ENCODE peak calls at places on chromosomes 16 and 17, in five cellular contexts. R is adrenal gland, L is spleen, C is ovary, J is neural progenitor cell. Y is an unnamed sample.
A peak's percentile ranks its signal among the peaks of the same experiment; 100 is the strongest.

GRCh38 chr16:80027007-80027965 is 426.7 kb upstream of the MAF start:
- DNase-seq in C (peak; percentile 36), L (peak; percentile 80), J (no peak), R (peak; percentile 86), Y (peak; percentile 75)

GRCh38 chr17:7513850-7514419 is 29.8 kb downstream of the POLR2A start:
- DNase-seq in C (no peak), L (no peak), J (no peak), R (no peak), Y (no peak)

GRCh38 chr16:85399583-85400284 is 213.4 kb upstream of the GSE1 start:
- DNase-seq in R (peak; percentile 5), C (peak; percentile 24), J (no peak), L (peak; percentile 65), Y (no peak)

GRCh38 chr17:68418876-68419275 is 38.4 kb downstream of the WIPI1 start:
- DNase-seq in R (no peak), C (no peak), J (no peak), L (no peak), Y (no peak)

GRCh38 chr16:4935231-4935855 is 1.6 kb downstream of the PPL start:
- DNase-seq in L (no peak), R (peak; percentile 89), J (no peak), C (peak; percentile 80), Y (peak; percentile 94)

GRCh38 chr17:60079401-60079861 is 710 bp upstream of the HEATR6 start:
- DNase-seq in J (no peak), R (no peak), C (no peak), L (no peak), Y (no peak)

GRCh38 chr16:57489229-57489628 is 2.9 kb upstream of the DOK4 start:
- DNase-seq in C (no peak), R (no peak), L (peak; percentile 17), J (no peak), Y (no peak)

GRCh38 chr16:2953706-2954105 is 10.4 kb upstream of the KREMEN2 start:
- DNase-seq in C (no peak), R (no peak), L (peak; percentile 51), J (no peak), Y (no peak)

GRCh38 chr17:40846515-40847155 is 20.4 kb downstream of the KRT12 start:
- DNase-seq in J (no peak), L (no peak), C (no peak), R (no peak), Y (no peak)

GRCh38 chr17:7747586-7747985 is 30.0 kb downstream of the DNAH2 start:
- DNase-seq in R (no peak), L (no peak), J (no peak), C (no peak), Y (no peak)

GRCh38 chr16:85902366-85903155 is 3.6 kb downstream of the IRF8 start:
- DNase-seq in C (no peak), L (peak; percentile 89), R (no peak), J (peak; percentile 75), Y (no peak)

GRCh38 chr16:85369741-85370528 is 243.2 kb upstream of the GSE1 start:
- DNase-seq in L (no peak), C (no peak), R (peak; percentile 72), J (peak; percentile 67), Y (no peak)

GRCh38 chr16:89118361-89119061 is 24.9 kb downstream of the ACSF3 start:
- DNase-seq in C (peak; percentile 89), L (peak; percentile 73), R (peak; percentile 86), J (no peak), Y (no peak)

GRCh38 chr17:63249256-63250006 is 196.7 kb downstream of the CYB561 start:
- DNase-seq in C (no peak), L (no peak), J (no peak), R (no peak), Y (no peak)

GRCh38 chr16:30837904-30838303 is 50.9 kb upstream of the ZNF629 start:
- DNase-seq in R (no peak), C (no peak), J (no peak), L (no peak), Y (no peak)

GRCh38 chr17:37305406-37305905 is 70.3 kb upstream of the C17orf78 start:
- DNase-seq in R (no peak), J (no peak), C (no peak), L (no peak), Y (no peak)

GRCh38 chr17:65677932-65678331 is 116.5 kb upstream of the AXIN2 start:
- DNase-seq in L (no peak), J (no peak), C (no peak), R (no peak), Y (no peak)

GRCh38 chr16:50403491-50403890 is 34.7 kb upstream of the BRD7 start:
- DNase-seq in C (no peak), R (no peak), J (no peak), L (no peak), Y (no peak)

GRCh38 chr17:67027031-67027628 is 17.2 kb upstream of the CACNG1 start:
- DNase-seq in C (no peak), L (no peak), R (peak; percentile 51), J (no peak), Y (no peak)

GRCh38 chr17:81832608-81833159 is 407 bp downstream of the MCRIP1 start:
- DNase-seq in R (peak; percentile 41), J (no peak), L (peak; percentile 91), C (peak; percentile 61), Y (peak; percentile 81)

GRCh38 chr16:73095885-73096341 is 48.0 kb upstream of the ZFHX3 start:
- DNase-seq in R (peak; percentile 22), L (no peak), J (no peak), C (no peak), Y (no peak)

GRCh38 chr16:1413684-1414531 is 596 bp downstream of the UNKL start:
- DNase-seq in C (peak; percentile 77), L (peak; percentile 94), J (peak; percentile 80), R (peak; percentile 51), Y (no peak)

GRCh38 chr16:35523991-35524390 is 2064.6 kb downstream of the TP53TG3F start:
- DNase-seq in J (no peak), R (no peak), C (no peak), L (no peak), Y (no peak)

GRCh38 chr17:78903101-78903779 is at the start of gene CEP295NL:
- DNase-seq in R (peak; percentile 80), C (no peak), J (peak; percentile 90), L (no peak), Y (no peak)

GRCh38 chr16:62190426-62190825 is 154.2 kb upstream of the CDH8 start:
- DNase-seq in R (no peak), C (no peak), L (no peak), J (peak; percentile 81), Y (no peak)

GRCh38 chr17:62625870-62626200 is 1.6 kb upstream of the MRC2 start:
- DNase-seq in J (peak; percentile 73), L (no peak), C (no peak), R (no peak), Y (no peak)

GRCh38 chr17:74862108-74862901 is 2.6 kb upstream of the GRIN2C start:
- DNase-seq in L (peak; percentile 89), C (peak; percentile 78), R (peak; percentile 77), J (peak; percentile 93), Y (no peak)

GRCh38 chr17:29178750-29179231 is 1.4 kb downstream of the MYO18A start:
- DNase-seq in R (no peak), J (no peak), L (no peak), C (no peak), Y (no peak)
- H3K4me3 ChIP-seq in R (no peak overlapping the region), J (peak overlapping the region; percentile 67), L (no peak overlapping the region), C (no peak overlapping the region), Y (peak overlapping the region; percentile 79)

GRCh38 chr16:78704421-78704820 is 605.0 kb downstream of the WWOX start:
- DNase-seq in J (no peak), C (no peak), R (no peak), L (no peak), Y (no peak)

GRCh38 chr16:78706637-78707036 is 607.2 kb downstream of the WWOX start:
- DNase-seq in L (no peak), C (peak; percentile 59), R (peak; percentile 80), J (no peak), Y (no peak)

GRCh38 chr16:78709137-78709871 is 609.9 kb downstream of the WWOX start:
- DNase-seq in L (no peak), C (no peak), J (peak; percentile 95), R (no peak), Y (no peak)

GRCh38 chr16:78703951-78704350 is 604.5 kb downstream of the WWOX start:
- DNase-seq in C (no peak), L (no peak), R (no peak), J (no peak), Y (no peak)

GRCh38 chr16:78705694-78706093 is 606.2 kb downstream of the WWOX start:
- DNase-seq in L (no peak), J (peak; percentile 51), C (no peak), R (no peak), Y (no peak)
- TF ChIP-seq CTCF in L (peak; percentile 60), J (peak; percentile 79), C (no peak), R (no peak), Y (no peak)

DNA sequence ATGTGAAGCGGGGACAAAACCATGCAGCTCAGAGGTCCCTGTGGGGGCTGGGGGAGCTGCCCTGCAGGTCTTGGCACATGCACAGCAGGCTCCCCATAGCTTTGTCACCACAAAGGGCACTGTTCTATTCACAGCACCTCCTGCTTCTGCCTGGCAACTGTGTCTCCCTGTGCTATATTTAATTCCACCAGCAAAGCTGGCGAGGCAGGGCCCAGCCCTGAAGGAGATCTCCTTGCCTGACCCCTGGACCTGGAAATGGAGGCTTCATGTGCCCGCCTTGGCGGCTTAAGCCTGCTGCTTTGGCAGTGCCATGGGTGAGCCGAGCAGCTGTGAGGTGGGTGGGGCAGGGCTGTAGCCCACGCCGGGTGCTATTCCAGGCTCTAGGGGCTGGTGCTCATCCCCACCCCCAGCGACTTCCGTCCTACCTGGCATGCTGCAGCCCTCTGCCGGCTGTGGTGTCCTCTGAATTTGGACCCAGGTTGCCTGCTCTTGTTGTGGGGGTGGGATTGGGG is 6.8 kb downstream of the LDHD start:
- DNase-seq in J (no peak), C (peak; percentile 59), L (peak; percentile 79), R (peak; percentile 53), Y (no peak)
- H3K27ac ChIP-seq in J (no peak overlapping the region), C (peak overlapping the region; percentile 73), L (peak overlapping the region; percentile 60), R (peak overlapping the region; percentile 85), Y (peak overlapping the region; percentile 64)

GRCh38 chr17:43126911-43127290 is 1.7 kb upstream of the BRCA1 start:
- DNase-seq in J (no peak), R (no peak), L (peak; percentile 77), C (no peak), Y (no peak)

GRCh38 chr17:43129671-43130010 is 4.5 kb upstream of the BRCA1 start:
- DNase-seq in C (no peak), L (no peak), R (no peak), J (no peak), Y (no peak)

GRCh38 chr17:43125967-43126910 is 1.1 kb upstream of the BRCA1 start:
- DNase-seq in J (peak; percentile 18), L (peak; percentile 80), R (no peak), C (peak; percentile 47), Y (no peak)

DNA sequence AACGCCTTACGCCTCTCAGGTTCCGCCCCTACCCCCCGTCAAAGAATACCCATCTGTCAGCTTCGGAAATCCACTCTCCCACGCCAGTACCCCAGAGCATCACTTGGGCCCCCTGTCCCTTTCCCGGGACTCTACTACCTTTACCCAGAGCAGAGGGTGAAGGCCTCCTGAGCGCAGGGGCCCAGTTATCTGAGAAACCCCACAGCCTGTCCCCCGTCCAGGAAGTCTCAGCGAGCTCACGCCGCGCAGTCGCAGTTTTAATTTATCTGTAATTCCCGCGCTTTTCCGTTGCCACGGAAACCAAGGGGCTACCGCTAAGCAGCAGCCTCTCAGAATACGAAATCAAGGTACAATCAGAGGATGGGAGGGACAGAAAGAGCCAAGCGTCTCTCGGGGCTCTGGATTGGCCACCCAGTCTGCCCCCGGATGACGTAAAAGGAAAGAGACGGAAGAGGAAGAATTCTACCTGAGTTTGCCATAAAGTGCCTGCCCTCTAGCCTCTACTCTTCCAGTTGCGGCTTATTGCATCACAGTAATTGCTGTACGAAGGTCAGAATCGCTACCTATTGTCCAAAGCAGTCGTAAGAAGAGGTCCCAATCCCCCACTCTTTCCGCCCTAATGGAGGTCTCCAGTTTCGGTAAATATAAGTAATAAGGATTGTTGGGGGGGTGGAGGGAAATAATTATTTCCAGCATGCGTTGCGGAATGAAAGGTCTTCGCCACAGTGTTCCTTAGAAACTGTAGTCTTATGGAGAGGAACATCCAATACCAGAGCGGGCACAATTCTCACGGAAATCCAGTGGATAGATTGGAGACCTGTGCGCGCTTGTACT is at the start of gene BRCA1:
- DNase-seq in R (peak; percentile 95), J (peak; percentile 99), C (peak; percentile 93), L (peak; percentile 96), Y (peak; percentile 95)
- H3K4me3 ChIP-seq in R (peak within 1 kb of the TSS; percentile 46), J (peak within 1 kb of the TSS; percentile 78), C (peak within 1 kb of the TSS; percentile 56), L (peak within 1 kb of the TSS; percentile 75), Y (peak within 1 kb of the TSS; percentile 80)